ENCODE peak calls at places on chromosomes 1 and 21, in eight cellular contexts. U is neural progenitor cell, J is H9, G is endodermal cell, D is H1, C is Karpas-422, H is GM23248, Z is IMR-90. S is an unnamed sample.

GRCh38 chr21:45941338-45941710 is 40.2 kb upstream of the COL6A1 start:
- DNase-seq in U (no peak), J (no peak), G (no peak), D (no peak), C (no peak), H (no peak), Z (no peak), S (no peak)

GRCh38 chr21:41958886-41959563 is 5.2 kb upstream of the C2CD2 start:
- DNase-seq in U (no peak), J (no peak), G (peak; percentile 39), D (no peak), C (no peak), H (peak; percentile 12), Z (no peak), S (no peak)

GRCh38 chr1:244326757-244327156 is 125.0 kb downstream of the ADSS2 start:
- DNase-seq in U (no peak), J (peak; percentile 13), G (no peak), D (no peak), C (peak; percentile 15), H (no peak), Z (no peak), S (no peak)

GRCh38 chr1:37092937-37093336 is 58.6 kb upstream of the GRIK3 start:
- DNase-seq in U (no peak), J (no peak), G (no peak), D (no peak), C (no peak), H (no peak), Z (no peak), S (no peak)

GRCh38 chr1:116311756-116312691 is 61.0 kb upstream of the ATP1A1 start:
- DNase-seq in U (peak; percentile 51), J (no peak), G (no peak), D (no peak), C (no peak), H (no peak), Z (no peak), S (no peak)

GRCh38 chr1:170678196-170678595 is 14.3 kb downstream of the PRRX1 start:
- DNase-seq in U (no peak), J (no peak), G (no peak), D (no peak), C (no peak), H (peak; percentile 82), Z (peak; percentile 49), S (no peak)

GRCh38 chr1:245971711-245972085 is 535.4 kb downstream of the SMYD3 start:
- DNase-seq in U (no peak), J (no peak), G (no peak), D (no peak), C (no peak), H (peak; percentile 50), Z (peak; percentile 54), S (no peak)

GRCh38 chr1:32767641-32768040 is 49.5 kb downstream of the YARS1 start:
- DNase-seq in U (no peak), J (no peak), G (no peak), D (no peak), C (no peak), H (peak; percentile 68), Z (peak; percentile 31), S (no peak)

GRCh38 chr1:65717815-65718454 is 74.8 kb upstream of the PDE4B start:
- DNase-seq in U (no peak), J (no peak), G (no peak), D (no peak), C (no peak), H (peak; percentile 44), Z (peak; percentile 66), S (no peak)

GRCh38 chr1:101203812-101204540 is 32.8 kb upstream of the S1PR1 start:
- DNase-seq in U (peak; percentile 15), J (no peak), G (no peak), D (no peak), C (no peak), H (peak; percentile 47), Z (peak; percentile 70), S (no peak)

GRCh38 chr1:157357111-157357510 is 195.2 kb downstream of the FCRL5 start:
- DNase-seq in U (no peak), J (no peak), G (no peak), D (no peak), C (no peak), H (no peak), Z (no peak), S (no peak)

DNA sequence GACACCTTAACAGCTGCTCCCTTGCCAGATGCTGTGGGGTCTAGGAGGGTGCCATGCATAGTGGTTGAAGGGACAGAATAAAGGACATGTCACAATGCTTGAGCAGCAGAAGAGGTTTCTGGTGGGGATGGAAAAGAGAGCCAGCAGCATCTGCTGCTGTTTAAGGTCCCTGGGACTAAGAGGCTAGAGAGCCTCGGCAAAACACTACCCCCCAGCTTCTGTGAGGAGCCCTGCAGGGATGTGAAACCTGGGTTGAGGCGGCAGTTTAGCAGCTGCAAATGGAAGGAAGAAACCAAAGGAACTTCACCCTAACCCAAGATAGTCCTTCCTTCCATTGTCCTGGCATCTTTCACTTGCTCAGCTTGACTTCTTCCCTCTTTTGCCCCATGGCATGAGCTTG is 39.4 kb downstream of the PLXNA2 start:
- DNase-seq in U (no peak), J (no peak), G (peak; percentile 55), D (no peak), C (peak; percentile 39), H (peak; percentile 35), Z (no peak), S (no peak)
- H3K9ac ChIP-seq in U (no peak overlapping the region), J (no peak overlapping the region), G (no peak overlapping the region), D (no peak overlapping the region), C (no peak overlapping the region), H (peak overlapping the region; percentile 55), Z (no peak overlapping the region), S (no peak overlapping the region)

GRCh38 chr1:150568567-150568966 is 10.8 kb downstream of the MCL1 start:
- DNase-seq in U (peak; percentile 38), J (no peak), G (no peak), D (no peak), C (peak; percentile 79), H (no peak), Z (no peak), S (no peak)
- H3K9ac ChIP-seq in U (peak overlapping the region; percentile 62), J (peak overlapping the region; percentile 45), G (peak overlapping the region; percentile 52), D (peak overlapping the region; percentile 68), C (peak overlapping the region; percentile 55), H (peak overlapping the region; percentile 84), Z (peak overlapping the region; percentile 43), S (peak overlapping the region; percentile 85)

DNA sequence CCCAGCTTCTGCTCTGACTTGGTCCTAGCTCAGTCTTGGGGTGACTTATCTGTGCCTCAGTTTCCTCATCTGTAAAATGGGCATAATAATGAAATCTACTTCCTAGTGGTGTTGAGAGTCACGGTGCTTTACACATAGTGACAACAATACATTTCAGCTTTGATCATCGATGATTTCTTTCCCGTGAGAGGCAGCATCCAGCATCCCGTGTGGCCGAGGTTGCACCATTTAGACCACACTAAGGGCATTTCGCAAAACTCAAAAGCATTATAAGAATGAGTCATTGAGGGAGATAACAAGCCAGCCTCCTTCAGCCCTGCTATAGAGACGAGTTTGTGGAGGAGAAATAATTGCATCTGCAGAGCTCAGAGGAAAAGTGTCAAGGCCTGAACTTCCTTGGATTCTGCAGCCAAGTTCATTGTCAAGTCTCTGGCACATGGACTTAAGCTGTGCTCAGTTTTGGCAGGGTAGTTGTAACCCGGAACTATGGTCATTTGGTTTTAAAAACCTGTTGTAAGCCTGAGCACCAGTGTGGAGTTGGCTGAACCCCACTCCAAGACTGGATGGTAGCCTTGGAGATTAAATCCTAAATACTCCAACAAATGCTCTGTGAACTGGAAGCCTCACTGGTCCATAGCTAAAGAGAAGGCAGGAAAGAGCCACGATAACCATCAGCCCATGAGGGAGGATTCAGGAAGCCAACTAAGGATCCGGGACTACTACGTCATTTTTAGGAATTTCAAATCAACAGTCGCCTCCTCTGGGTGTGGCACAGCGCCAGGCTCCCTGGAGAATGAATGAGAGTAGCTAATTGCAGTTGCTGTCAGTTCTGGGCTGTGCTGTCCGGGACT is 64.2 kb downstream of the TCP10L start:
- DNase-seq in U (no peak), J (no peak), G (no peak), D (no peak), C (no peak), H (peak; percentile 98), Z (peak; percentile 97), S (peak; percentile 19)
- H3K9ac ChIP-seq in U (no peak overlapping the region), J (no peak overlapping the region), G (no peak overlapping the region), D (no peak overlapping the region), C (no peak overlapping the region), H (peak overlapping the region; percentile 78), Z (peak overlapping the region; percentile 16), S (no peak overlapping the region)

DNA sequence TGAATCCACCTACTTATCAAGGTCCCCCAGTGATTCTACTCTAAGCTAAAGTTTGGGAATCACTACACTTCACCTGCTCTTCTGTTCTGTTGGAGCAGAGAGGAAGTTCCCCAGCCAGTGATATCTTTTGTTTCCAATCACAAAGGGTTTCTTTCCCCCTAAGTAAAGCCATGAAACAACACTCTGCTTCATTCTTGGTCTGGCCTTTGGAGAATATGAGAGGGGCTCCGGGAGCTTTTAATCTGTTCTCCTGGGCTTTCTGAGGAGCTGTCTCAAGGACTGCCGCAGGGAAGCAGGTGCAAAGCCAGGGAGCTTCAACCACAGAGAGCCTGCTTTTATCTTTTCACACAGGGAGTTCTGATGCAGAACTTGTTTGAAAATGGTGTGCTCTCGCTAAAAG is 10.1 kb upstream of the SLAMF9 start:
- DNase-seq in U (peak; percentile 61), J (peak; percentile 5), G (no peak), D (no peak), C (no peak), H (no peak), Z (no peak), S (no peak)
- H3K9ac ChIP-seq in U (no peak overlapping the region), J (no peak overlapping the region), G (no peak overlapping the region), D (no peak overlapping the region), C (no peak overlapping the region), H (no peak overlapping the region), Z (no peak overlapping the region), S (no peak overlapping the region)

GRCh38 chr21:33069994-33070811 is at the start of gene OLIG1:
- DNase-seq in U (peak; percentile 83), J (peak; percentile 82), G (peak; percentile 92), D (peak; percentile 87), C (no peak), H (peak; percentile 35), Z (peak; percentile 10), S (no peak)
- H3K9ac ChIP-seq in U (no peak within 1 kb of the TSS), J (no peak within 1 kb of the TSS), G (no peak within 1 kb of the TSS), D (no peak within 1 kb of the TSS), C (no peak within 1 kb of the TSS), H (no peak within 1 kb of the TSS), Z (no peak within 1 kb of the TSS), S (no peak within 1 kb of the TSS)

GRCh38 chr1:3981746-3982505 is 81.9 kb upstream of the C1orf174 start:
- DNase-seq in U (no peak), J (no peak), G (no peak), D (no peak), C (no peak), H (no peak), Z (no peak), S (no peak)
- H3K9ac ChIP-seq in U (no peak overlapping the region), J (no peak overlapping the region), G (no peak overlapping the region), D (no peak overlapping the region), C (peak overlapping the region; percentile 20), H (no peak overlapping the region), Z (no peak overlapping the region), S (no peak overlapping the region)

GRCh38 chr1:178124115-178124514 is 30.2 kb downstream of the RASAL2 start:
- DNase-seq in U (peak; percentile 4), J (no peak), G (peak; percentile 51), D (no peak), C (no peak), H (no peak), Z (no peak), S (no peak)
- H3K9ac ChIP-seq in U (no peak overlapping the region), J (no peak overlapping the region), G (no peak overlapping the region), D (no peak overlapping the region), C (no peak overlapping the region), H (no peak overlapping the region), Z (no peak overlapping the region), S (no peak overlapping the region)

S was measured in keratinocyte.